ENCODE peak calls at places on chromosomes 2 and 18, in six cellular contexts. D is aorta; H is fibroblast of the aortic adventitia; V is HuH-7.5; S is activated gamma-delta T cell treated with anti-CD3 and anti-CD28 coated beads, Interleukin-2, amount 50 U/mL, for 16 hours; U is type B pancreatic cell. I is an unnamed sample.

GRCh38 chr2:120767486-120768005 is 31.9 kb downstream of the GLI2 start:
- DNase-seq in D (peak; percentile 26), H (no peak), V (no peak), S (no peak), U (no peak), I (no peak)

GRCh38 chr18:49682301-49683190 is 120.7 kb downstream of the LIPG start:
- DNase-seq in D (no peak), H (peak; percentile 42), V (no peak), S (no peak), U (no peak), I (no peak)

GRCh38 chr18:48905541-48905940 is 45.2 kb downstream of the SMAD7 start:
- DNase-seq in D (no peak), H (no peak), V (no peak), S (no peak), U (no peak), I (no peak)

GRCh38 chr2:190840572-190841172 is 39.9 kb upstream of the GLS start:
- DNase-seq in D (no peak), H (no peak), V (no peak), S (no peak), U (no peak), I (no peak)

GRCh38 chr2:8303322-8303832 is 378.5 kb upstream of the ID2 start:
- DNase-seq in D (peak; percentile 80), H (no peak), V (no peak), S (peak; percentile 73), U (no peak), I (no peak)

GRCh38 chr2:69013123-69013836 is at the start of gene ANTXR1:
- DNase-seq in D (peak; percentile 81), H (peak; percentile 84), V (peak; percentile 41), S (no peak), U (peak; percentile 74), I (peak; percentile 83)

GRCh38 chr2:151374426-151374825 is 17.0 kb downstream of the TNFAIP6 start:
- DNase-seq in D (no peak), H (peak; percentile 80), V (no peak), S (no peak), U (no peak), I (no peak)

GRCh38 chr2:45300026-45300750 is 290.9 kb upstream of the SIX2 start:
- DNase-seq in D (no peak), H (no peak), V (no peak), S (no peak), U (no peak), I (peak; percentile 8)

GRCh38 chr2:182890305-182890704 is 23.9 kb upstream of the FRZB start:
- DNase-seq in D (no peak), H (no peak), V (no peak), S (no peak), U (no peak), I (no peak)

GRCh38 chr2:23566236-23567142 is 181.5 kb downstream of the KLHL29 start:
- DNase-seq in D (no peak), H (peak; percentile 18), V (peak; percentile 70), S (no peak), U (no peak), I (no peak)

GRCh38 chr2:109020217-109020637 is 31.2 kb upstream of the EDAR start:
- DNase-seq in D (no peak), H (peak; percentile 87), V (peak; percentile 21), S (no peak), U (no peak), I (no peak)

GRCh38 chr2:110810404-110810803 is 78.0 kb downstream of the ACOXL start:
- DNase-seq in D (no peak), H (no peak), V (no peak), S (no peak), U (no peak), I (no peak)

I was measured in NCI-H2227 treated with DMSO at 0.1 percent for 48 hours.